ENCODE peak calls at places on chromosomes 6 and 20, in five cellular contexts. One of them, this sample, is unnamed.

GRCh38 chr20:15711177-15711576 is 862.1 kb downstream of the KIF16B start:
- DNase-seq in sigmoid colon: no peak
- DNase-seq in ovary: no peak
- DNase-seq in A549: no peak
- DNase-seq in HepG2: no peak
- DNase-seq in this sample: no peak

GRCh38 chr6:159390384-159390783 is 221.2 kb downstream of the FNDC1 start:
- DNase-seq in HepG2: no peak
- DNase-seq in ovary: no peak
- DNase-seq in A549: no peak
- DNase-seq in sigmoid colon: no peak
- DNase-seq in this sample: no peak

GRCh38 chr6:156280131-156280530 is 497.0 kb upstream of the ARID1B start:
- DNase-seq in HepG2: no peak
- DNase-seq in A549: no peak
- DNase-seq in sigmoid colon: no peak
- DNase-seq in ovary: no peak
- DNase-seq in this sample: no peak

GRCh38 chr6:84515082-84515481 is 249.3 kb downstream of the TBX18 start:
- DNase-seq in ovary: no peak
- DNase-seq in A549: no peak
- DNase-seq in HepG2: no peak
- DNase-seq in sigmoid colon: no peak
- DNase-seq in this sample: no peak

GRCh38 chr6:72876256-72876655 is 254.4 kb downstream of the KCNQ5 start:
- DNase-seq in HepG2: no peak
- DNase-seq in sigmoid colon: no peak
- DNase-seq in ovary: no peak
- DNase-seq in A549: no peak
- DNase-seq in this sample: no peak

GRCh38 chr6:51137777-51138176 is 319.1 kb downstream of the TFAP2B start:
- DNase-seq in A549: no peak
- DNase-seq in sigmoid colon: no peak
- DNase-seq in ovary: no peak
- DNase-seq in HepG2: no peak
- DNase-seq in this sample: no peak

GRCh38 chr6:4401408-4402367 is 266.3 kb upstream of the ECI2 start:
- DNase-seq in A549: peak; percentile 42
- DNase-seq in sigmoid colon: no peak
- DNase-seq in ovary: peak; percentile 21
- DNase-seq in HepG2: no peak
- DNase-seq in this sample: no peak

GRCh38 chr6:149284904-149285303 is 32.6 kb upstream of the TAB2 start:
- DNase-seq in HepG2: no peak
- DNase-seq in sigmoid colon: no peak
- DNase-seq in A549: no peak
- DNase-seq in ovary: no peak
- DNase-seq in this sample: no peak

GRCh38 chr20:64081620-64081964 is 1.7 kb downstream of the OPRL1 start:
- DNase-seq in A549: no peak
- DNase-seq in HepG2: no peak
- DNase-seq in ovary: no peak
- DNase-seq in sigmoid colon: no peak
- DNase-seq in this sample: no peak

GRCh38 chr20:58650181-58650775 is 805 bp upstream of the STX16 start:
- DNase-seq in A549: no peak
- DNase-seq in ovary: peak; percentile 58
- DNase-seq in HepG2: no peak
- DNase-seq in sigmoid colon: peak; percentile 63
- DNase-seq in this sample: no peak

GRCh38 chr6:38499697-38500096 is 140.0 kb downstream of the BTBD9 start:
- DNase-seq in ovary: no peak
- DNase-seq in HepG2: no peak
- DNase-seq in A549: no peak
- DNase-seq in sigmoid colon: no peak
- DNase-seq in this sample: no peak

GRCh38 chr6:11384531-11385309 is 152.3 kb upstream of the NEDD9 start:
- DNase-seq in ovary: no peak
- DNase-seq in A549: no peak
- DNase-seq in sigmoid colon: no peak
- DNase-seq in HepG2: no peak
- DNase-seq in this sample: no peak

GRCh38 chr6:133017581-133017980 is 203.2 kb downstream of the RPS12 start:
- DNase-seq in ovary: no peak
- DNase-seq in A549: no peak
- DNase-seq in sigmoid colon: no peak
- DNase-seq in HepG2: no peak
- DNase-seq in this sample: no peak

GRCh38 chr20:51696304-51697118 is 71.7 kb downstream of the ATP9A start:
- DNase-seq in A549: no peak
- DNase-seq in ovary: peak; percentile 42
- DNase-seq in sigmoid colon: no peak
- DNase-seq in HepG2: no peak
- DNase-seq in this sample: no peak

GRCh38 chr6:130613176-130613575 is 214.0 kb upstream of the SMLR1 start:
- DNase-seq in ovary: no peak
- DNase-seq in HepG2: no peak
- DNase-seq in sigmoid colon: no peak
- DNase-seq in A549: no peak
- DNase-seq in this sample: no peak

GRCh38 chr6:48973486-48973885 is 489.6 kb downstream of the MMUT start:
- DNase-seq in ovary: no peak
- DNase-seq in HepG2: no peak
- DNase-seq in A549: no peak
- DNase-seq in sigmoid colon: no peak
- DNase-seq in this sample: no peak

GRCh38 chr6:17525637-17526036 is 74.5 kb upstream of the FAM8A1 start:
- DNase-seq in ovary: no peak
- DNase-seq in sigmoid colon: no peak
- DNase-seq in HepG2: no peak
- DNase-seq in A549: no peak
- DNase-seq in this sample: no peak

GRCh38 chr6:15442467-15442866 is 196.6 kb downstream of the JARID2 start:
- DNase-seq in A549: no peak
- DNase-seq in sigmoid colon: no peak
- DNase-seq in HepG2: no peak
- DNase-seq in ovary: no peak
- DNase-seq in this sample: no peak

GRCh38 chr6:44733146-44733545 is 345.6 kb downstream of the CDC5L start:
- DNase-seq in HepG2: no peak
- DNase-seq in sigmoid colon: no peak
- DNase-seq in A549: no peak
- DNase-seq in ovary: no peak
- DNase-seq in this sample: no peak

GRCh38 chr6:139161817-139162284 is 27.0 kb downstream of the HECA start:
- DNase-seq in sigmoid colon: no peak
- DNase-seq in A549: no peak
- DNase-seq in ovary: no peak
- DNase-seq in HepG2: no peak
- DNase-seq in this sample: no peak

GRCh38 chr6:22042713-22043112 is 254.1 kb downstream of the PRL start:
- DNase-seq in ovary: peak; percentile 33
- DNase-seq in HepG2: no peak
- DNase-seq in sigmoid colon: no peak
- DNase-seq in A549: no peak
- DNase-seq in this sample: no peak

GRCh38 chr20:58583141-58583540 is 67.9 kb upstream of the APCDD1L start:
- DNase-seq in sigmoid colon: peak; percentile 27
- DNase-seq in ovary: no peak
- DNase-seq in A549: no peak
- DNase-seq in HepG2: no peak
- DNase-seq in this sample: no peak

GRCh38 chr6:44858998-44859397 is 469.1 kb upstream of the RUNX2 start:
- DNase-seq in HepG2: no peak
- DNase-seq in A549: no peak
- DNase-seq in ovary: no peak
- DNase-seq in sigmoid colon: no peak
- DNase-seq in this sample: no peak

GRCh38 chr20:60035-60918 is 27.2 kb upstream of the DEFB125 start:
- DNase-seq in sigmoid colon: no peak
- DNase-seq in ovary: no peak
- DNase-seq in A549: no peak
- DNase-seq in HepG2: no peak
- DNase-seq in this sample: no peak

GRCh38 chr6:119952696-119953095 is 603.1 kb upstream of the MAN1A1 start:
- DNase-seq in sigmoid colon: no peak
- DNase-seq in ovary: no peak
- DNase-seq in HepG2: no peak
- DNase-seq in A549: no peak
- DNase-seq in this sample: no peak

GRCh38 chr6:137044366-137045220 is at the start of gene IL20RA:
- DNase-seq in ovary: peak; percentile 39
- DNase-seq in sigmoid colon: peak; percentile 69
- DNase-seq in A549: peak; percentile 4
- DNase-seq in HepG2: no peak
- DNase-seq in this sample: peak; percentile 54

GRCh38 chr6:36727491-36728021 is 29.9 kb downstream of the RAB44 start:
- DNase-seq in A549: no peak
- DNase-seq in HepG2: no peak
- DNase-seq in sigmoid colon: no peak
- DNase-seq in ovary: no peak
- DNase-seq in this sample: no peak

GRCh38 chr6:168367285-168367720 is 47.7 kb upstream of the DACT2 start:
- DNase-seq in ovary: peak; percentile 43
- DNase-seq in sigmoid colon: peak; percentile 77
- DNase-seq in HepG2: no peak
- DNase-seq in A549: no peak
- DNase-seq in this sample: no peak

GRCh38 chr6:168368063-168368835 is 48.7 kb upstream of the DACT2 start:
- DNase-seq in HepG2: no peak
- DNase-seq in A549: no peak
- DNase-seq in ovary: no peak
- DNase-seq in sigmoid colon: peak; percentile 65
- DNase-seq in this sample: no peak

GRCh38 chr6:168364793-168365421 is 45.3 kb upstream of the DACT2 start:
- DNase-seq in ovary: no peak
- DNase-seq in A549: no peak
- DNase-seq in HepG2: no peak
- DNase-seq in sigmoid colon: peak; percentile 67
- DNase-seq in this sample: no peak

GRCh38 chr6:168365422-168366165 is 46.0 kb upstream of the DACT2 start:
- DNase-seq in HepG2: no peak
- DNase-seq in A549: no peak
- DNase-seq in ovary: no peak
- DNase-seq in sigmoid colon: peak; percentile 47
- DNase-seq in this sample: no peak

GRCh38 chr6:168366473-168366872 is 46.9 kb upstream of the DACT2 start:
- DNase-seq in A549: no peak
- DNase-seq in ovary: no peak
- DNase-seq in sigmoid colon: peak; percentile 22
- DNase-seq in HepG2: no peak
- DNase-seq in this sample: no peak
- H3K4me3 ChIP-seq in A549: no peak overlapping the region
- H3K4me3 ChIP-seq in ovary: no peak overlapping the region
- H3K4me3 ChIP-seq in sigmoid colon: no peak overlapping the region
- H3K4me3 ChIP-seq in HepG2: no peak overlapping the region
- H3K4me3 ChIP-seq in this sample: no peak overlapping the region

DNA sequence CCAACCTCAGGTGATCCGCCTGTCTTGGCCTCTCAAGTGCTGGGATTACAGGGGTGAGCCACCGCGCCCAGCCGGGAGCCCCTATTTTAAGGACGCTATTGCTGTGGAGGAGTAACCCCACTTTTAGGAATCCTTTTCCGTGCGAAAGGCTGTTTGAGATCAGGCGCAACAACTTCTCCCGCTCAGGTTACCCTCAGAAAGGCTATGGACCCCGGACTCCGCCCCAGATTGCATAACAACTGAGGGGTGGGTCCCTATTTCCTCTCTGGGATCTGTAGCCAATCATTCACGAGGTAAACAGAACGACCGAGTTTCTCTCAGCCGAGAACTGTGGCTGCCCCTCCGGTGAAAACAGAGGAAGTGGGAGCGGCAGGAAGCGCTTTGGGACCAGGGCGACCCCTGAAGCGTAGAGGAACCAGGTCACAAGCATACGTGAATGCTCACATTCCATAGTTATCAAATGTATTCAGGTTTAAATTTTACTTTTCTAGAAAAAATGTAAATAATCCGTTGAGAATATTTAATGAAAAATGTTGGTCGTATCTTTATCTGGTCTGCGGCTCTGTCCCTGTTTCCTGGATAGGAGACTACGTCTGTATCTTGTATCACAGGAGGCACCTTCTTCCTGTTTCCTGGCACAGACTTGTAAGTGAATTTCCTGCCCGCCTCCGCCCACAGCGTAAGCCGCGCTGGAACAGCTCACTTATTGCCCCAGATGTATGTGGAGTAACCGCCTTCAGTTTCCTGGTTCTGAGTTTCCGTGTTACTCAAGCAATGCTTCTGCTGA is 26.9 kb downstream of the HLA-E start:
- DNase-seq in ovary: peak; percentile 79
- DNase-seq in sigmoid colon: peak; percentile 95
- DNase-seq in A549: peak; percentile 79
- DNase-seq in HepG2: peak; percentile 95
- DNase-seq in this sample: peak; percentile 91
- TF ChIP-seq EP300 in ovary: peak; percentile 52
- TF ChIP-seq EP300 in sigmoid colon: peak; percentile 73
- TF ChIP-seq EP300 in A549: no peak
- TF ChIP-seq EP300 in HepG2: no peak
- TF ChIP-seq EP300 in this sample: peak; percentile 3

GRCh38 chr6:141955621-141956020 is 177.1 kb upstream of the GJE1 start:
- DNase-seq in A549: no peak
- DNase-seq in HepG2: no peak
- DNase-seq in ovary: no peak
- DNase-seq in sigmoid colon: no peak
- DNase-seq in this sample: no peak

GRCh38 chr6:141957271-141957670 is 175.5 kb upstream of the GJE1 start:
- DNase-seq in A549: no peak
- DNase-seq in ovary: no peak
- DNase-seq in sigmoid colon: no peak
- DNase-seq in HepG2: no peak
- DNase-seq in this sample: no peak

GRCh38 chr6:141956046-141956761 is 176.5 kb upstream of the GJE1 start:
- DNase-seq in ovary: no peak
- DNase-seq in HepG2: no peak
- DNase-seq in sigmoid colon: no peak
- DNase-seq in A549: no peak
- DNase-seq in this sample: no peak

GRCh38 chr6:141956868-141957267 is 175.9 kb upstream of the GJE1 start:
- DNase-seq in sigmoid colon: no peak
- DNase-seq in ovary: no peak
- DNase-seq in HepG2: no peak
- DNase-seq in A549: no peak
- DNase-seq in this sample: no peak

GRCh38 chr6:141953072-141953471 is 179.7 kb upstream of the GJE1 start:
- DNase-seq in ovary: no peak
- DNase-seq in A549: no peak
- DNase-seq in HepG2: no peak
- DNase-seq in sigmoid colon: no peak
- DNase-seq in this sample: no peak
- H3K9me3 ChIP-seq in ovary: no peaks in the 10 kb centered on the region
- H3K9me3 ChIP-seq in A549: no peaks in the 10 kb centered on the region
- H3K9me3 ChIP-seq in HepG2: peaks cover 30% of the 10 kb centered on the region
- H3K9me3 ChIP-seq in sigmoid colon: no peaks in the 10 kb centered on the region
- H3K9me3 ChIP-seq in this sample: no peaks in the 10 kb centered on the region

DNA sequence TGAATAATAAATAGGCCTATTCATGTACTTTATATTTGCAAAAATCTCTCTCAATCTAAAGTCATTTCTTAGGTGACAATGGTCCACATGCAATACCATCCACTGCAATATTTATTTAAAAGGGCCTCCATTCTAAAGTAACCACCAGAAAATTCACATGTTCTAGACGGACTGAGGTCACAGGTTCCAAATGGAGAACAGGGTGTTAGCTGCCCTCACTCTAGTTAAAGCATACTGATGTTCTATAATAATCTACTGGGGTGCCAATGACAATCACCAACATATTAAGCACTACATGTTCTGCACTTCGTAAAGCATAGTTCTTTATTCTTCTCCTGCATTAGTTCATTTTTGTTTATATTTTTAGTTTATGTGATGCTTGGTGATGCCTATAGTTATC is 1.2 kb downstream of the HBS1L start:
- DNase-seq in sigmoid colon: no peak
- DNase-seq in ovary: no peak
- DNase-seq in HepG2: no peak
- DNase-seq in A549: no peak
- DNase-seq in this sample: no peak
- H3K4me3 ChIP-seq in sigmoid colon: peak overlapping the region; percentile 94
- H3K4me3 ChIP-seq in ovary: peak overlapping the region; percentile 79
- H3K4me3 ChIP-seq in HepG2: peak overlapping the region; percentile 93
- H3K4me3 ChIP-seq in A549: peak overlapping the region; percentile 85
- H3K4me3 ChIP-seq in this sample: peak overlapping the region; percentile 91

This sample was measured in stomach.